ENCODE peak calls at places on chromosomes 1 and 21, in nine cellular contexts. H is esophagus squamous epithelium, C is substantia nigra, X is mesendoderm, E is tibial artery, Y is stomach, U is endothelial cell of umbilical vein, G is sigmoid colon, V is cardiac muscle cell. F is an unnamed sample.

GRCh38 chr1:47436979-47437517 is 796 bp upstream of the FOXD2 start:
- DNase-seq in H (no peak), C (no peak), X (no peak), E (no peak), Y (no peak), U (peak), G (no peak), V (peak), F (no peak)

GRCh38 chr1:240237305-240237721 is 145.6 kb downstream of the FMN2 start:
- DNase-seq in H (no peak), C (no peak), X (peak), E (no peak), Y (no peak), U (no peak), G (no peak), V (peak), F (no peak)

GRCh38 chr21:45957986-45958610 is 23.5 kb upstream of the COL6A1 start:
- DNase-seq in H (no peak), C (no peak), X (no peak), E (peak), Y (no peak), U (no peak), G (peak), V (peak), F (no peak)

GRCh38 chr1:247906504-247907047 is 11.2 kb downstream of the OR2W3 start:
- DNase-seq in H (no peak), C (no peak), X (peak), E (no peak), Y (no peak), U (peak), G (no peak), V (peak), F (no peak)

GRCh38 chr1:29196863-29197589 is 15.3 kb upstream of the SRSF4 start:
- DNase-seq in H (no peak), C (no peak), X (peak), E (no peak), Y (no peak), U (no peak), G (peak), V (no peak), F (no peak)

GRCh38 chr1:40722622-40723021 is 31.1 kb downstream of the NFYC start:
- DNase-seq in H (no peak), C (no peak), X (no peak), E (no peak), Y (no peak), U (no peak), G (no peak), V (no peak), F (no peak)

GRCh38 chr1:108050911-108051624 is 86.1 kb upstream of the VAV3 start:
- DNase-seq in H (no peak), C (no peak), X (peak), E (no peak), Y (no peak), U (peak), G (no peak), V (no peak), F (peak)

GRCh38 chr1:63322248-63322943 is at the start of gene FOXD3:
- DNase-seq in H (no peak), C (no peak), X (peak), E (no peak), Y (peak), U (peak), G (peak), V (peak), F (peak)

GRCh38 chr1:113205980-113206766 is 133.2 kb downstream of the LRIG2 start:
- DNase-seq in H (no peak), C (no peak), X (no peak), E (no peak), Y (no peak), U (no peak), G (no peak), V (no peak), F (no peak)

GRCh38 chr1:227227761-227228160 is 90.5 kb downstream of the CDC42BPA start:
- DNase-seq in H (no peak), C (no peak), X (no peak), E (no peak), Y (no peak), U (no peak), G (no peak), V (no peak), F (no peak)

GRCh38 chr1:18951818-18952391 is 4.6 kb downstream of the IFFO2 start:
- DNase-seq in H (no peak), C (no peak), X (no peak), E (no peak), Y (peak), U (no peak), G (no peak), V (peak), F (peak)

GRCh38 chr1:243493156-243494129 is 237.6 kb downstream of the SDCCAG8 start:
- DNase-seq in H (no peak), C (no peak), X (peak), E (no peak), Y (no peak), U (no peak), G (no peak), V (peak), F (no peak)

GRCh38 chr1:31373897-31374486 is 1.1 kb upstream of the FABP3 start:
- DNase-seq in H (no peak), C (no peak), X (no peak), E (no peak), Y (no peak), U (no peak), G (peak), V (no peak), F (peak)
- H3K27ac ChIP-seq in H (peak), C (peak), X (peak), E (peak), Y (peak), U (no peak), G (peak), V (peak), F (no peak)

DNA sequence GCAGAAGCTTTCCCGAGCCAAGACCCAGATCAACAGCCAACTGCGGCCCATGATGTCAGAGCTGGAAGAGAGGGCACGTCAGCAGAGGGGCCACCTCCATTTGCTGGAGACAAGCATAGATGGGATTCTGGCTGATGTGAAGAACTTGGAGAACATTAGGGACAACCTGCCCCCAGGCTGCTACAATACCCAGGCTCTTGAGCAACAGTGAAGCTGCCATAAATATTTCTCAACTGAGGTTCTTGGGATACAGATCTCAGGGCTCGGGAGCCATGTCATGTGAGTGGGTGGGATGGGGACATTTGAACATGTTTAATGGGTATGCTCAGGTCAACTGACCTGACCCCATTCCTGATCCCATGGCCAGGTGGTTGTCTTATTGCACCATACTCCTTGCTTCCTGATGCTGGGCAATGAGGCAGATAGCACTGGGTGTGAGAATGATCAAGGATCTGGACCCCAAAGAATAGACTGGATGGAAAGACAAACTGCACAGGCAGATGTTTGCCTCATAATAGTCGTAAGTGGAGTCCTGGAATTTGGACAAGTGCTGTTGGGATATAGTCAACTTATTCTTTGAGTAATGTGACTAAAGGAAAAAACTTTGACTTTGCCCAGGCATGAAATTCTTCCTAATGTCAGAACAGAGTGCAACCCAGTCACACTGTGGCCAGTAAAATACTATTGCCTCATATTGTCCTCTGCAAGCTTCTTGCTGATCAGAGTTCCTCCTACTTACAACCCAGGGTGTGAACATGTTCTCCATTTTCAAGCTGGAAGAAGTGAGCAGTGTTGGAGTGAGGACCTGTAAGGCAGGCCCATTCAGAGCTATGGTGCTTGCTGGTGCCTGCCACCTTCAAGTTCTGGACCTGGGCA is 57.4 kb downstream of the LAMC2 start:
- DNase-seq in H (no peak), C (no peak), X (no peak), E (peak), Y (no peak), U (no peak), G (peak), V (peak), F (no peak)
- H3K27ac ChIP-seq in H (no peak), C (no peak), X (no peak), E (peak), Y (peak), U (no peak), G (peak), V (no peak), F (no peak)

DNA sequence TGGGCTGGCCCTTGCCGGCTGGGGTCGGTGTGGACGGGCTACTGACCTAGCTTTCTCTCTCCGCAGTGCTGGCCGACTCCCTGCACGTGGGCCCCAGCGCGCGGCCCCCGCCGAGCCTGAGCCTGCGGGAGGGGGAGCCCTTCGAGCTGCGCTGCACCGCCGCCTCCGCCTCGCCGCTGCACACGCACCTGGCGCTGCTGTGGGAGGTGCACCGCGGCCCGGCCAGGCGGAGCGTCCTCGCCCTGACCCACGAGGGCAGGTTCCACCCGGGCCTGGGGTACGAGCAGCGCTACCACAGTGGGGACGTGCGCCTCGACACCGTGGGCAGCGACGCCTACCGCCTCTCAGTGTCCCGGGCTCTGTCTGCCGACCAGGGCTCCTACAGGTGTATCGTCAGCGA is 34.9 kb downstream of the PTGFRN start:
- DNase-seq in H (no peak), C (no peak), X (no peak), E (no peak), Y (no peak), U (no peak), G (no peak), V (no peak), F (no peak)
- H3K27ac ChIP-seq in H (no peak), C (no peak), X (no peak), E (no peak), Y (no peak), U (no peak), G (no peak), V (no peak), F (no peak)

GRCh38 chr1:36137776-36138175 is 11.5 kb downstream of the TRAPPC3 start:
- DNase-seq in H (no peak), C (no peak), X (no peak), E (no peak), Y (no peak), U (no peak), G (no peak), V (no peak), F (no peak)
- H3K27ac ChIP-seq in H (peak), C (no peak), X (no peak), E (peak), Y (peak), U (no peak), G (no peak), V (no peak), F (no peak)

GRCh38 chr1:67723126-67723525 is 38.1 kb downstream of the GADD45A start:
- DNase-seq in H (no peak), C (no peak), X (no peak), E (no peak), Y (no peak), U (no peak), G (no peak), V (no peak), F (no peak)

GRCh38 chr1:67722292-67722944 is 37.4 kb downstream of the GADD45A start:
- DNase-seq in H (no peak), C (no peak), X (peak), E (no peak), Y (no peak), U (no peak), G (no peak), V (peak), F (no peak)

GRCh38 chr1:67723620-67724019 is 38.6 kb downstream of the GADD45A start:
- DNase-seq in H (no peak), C (no peak), X (no peak), E (no peak), Y (no peak), U (peak), G (no peak), V (peak), F (no peak)

GRCh38 chr1:67726224-67726623 is 41.2 kb downstream of the GADD45A start:
- DNase-seq in H (no peak), C (no peak), X (no peak), E (no peak), Y (no peak), U (peak), G (no peak), V (no peak), F (no peak)

DNA sequence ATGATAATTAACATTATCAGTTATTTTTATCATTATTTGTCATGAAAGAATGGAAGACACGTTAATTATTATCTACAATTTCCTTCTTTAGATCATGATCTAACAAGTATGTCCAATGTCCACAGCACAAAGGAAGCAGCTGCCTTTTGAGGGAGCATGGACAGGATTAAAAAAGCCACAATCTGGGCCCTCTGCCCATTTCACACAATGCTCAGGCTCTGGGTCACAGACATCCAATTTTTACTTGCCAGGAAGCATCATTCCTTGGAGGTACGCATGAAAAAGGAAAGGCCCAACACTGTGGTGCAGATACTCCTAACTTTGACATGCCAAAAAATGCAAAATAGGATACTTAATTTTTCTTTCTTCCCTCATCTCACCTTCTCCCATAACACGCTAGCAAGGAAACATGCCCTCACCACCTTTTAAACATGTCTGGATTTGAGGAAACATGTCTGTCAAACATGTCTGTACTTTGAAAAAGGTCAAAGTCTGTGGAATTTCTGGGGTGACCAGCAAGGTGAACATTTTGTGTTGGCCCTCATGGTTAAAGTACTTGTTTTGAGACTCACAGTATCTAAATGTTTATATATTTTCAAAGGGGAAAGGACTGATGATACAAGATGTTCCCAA is 40.0 kb downstream of the GADD45A start:
- DNase-seq in H (no peak), C (peak), X (no peak), E (no peak), Y (peak), U (peak), G (no peak), V (peak), F (no peak)
- H3K27ac ChIP-seq in H (peak), C (no peak), X (no peak), E (peak), Y (peak), U (peak), G (no peak), V (no peak), F (no peak)